ENCODE peak calls at places on chromosome 1, in nine cellular contexts. One of them, this sample, is unnamed.

GRCh38 chr1:215637041-215637573 is 70.0 kb downstream of the KCTD3 start:
- DNase-seq in immature natural killer cell: no peak
- DNase-seq in AG08396: peak; percentile 68
- DNase-seq in NCI-H1436: no peak
- DNase-seq in NCI-H446: peak; percentile 41
- DNase-seq in stimulated activated CD4-positive, alpha-beta T cell treated with anti-CD3 and anti-CD28 coated beads, Interleukin-12 subunit alpha, Interleukin-12 subunit beta, amount 100 ng/mL, for 48 hours: no peak
- DNase-seq in cortex of kidney: no peak
- DNase-seq in amniotic stem cell: peak; percentile 58
- DNase-seq in epithelial cell of proximal tubule: no peak
- DNase-seq in this sample: no peak

GRCh38 chr1:38046333-38046883 is at the start of gene POU3F1:
- DNase-seq in immature natural killer cell: no peak
- DNase-seq in AG08396: no peak
- DNase-seq in NCI-H1436: no peak
- DNase-seq in NCI-H446: no peak
- DNase-seq in stimulated activated CD4-positive, alpha-beta T cell treated with anti-CD3 and anti-CD28 coated beads, Interleukin-12 subunit alpha, Interleukin-12 subunit beta, amount 100 ng/mL, for 48 hours: no peak
- DNase-seq in cortex of kidney: no peak
- DNase-seq in amniotic stem cell: no peak
- DNase-seq in epithelial cell of proximal tubule: no peak
- DNase-seq in this sample: no peak

GRCh38 chr1:4585705-4586104 is 68.7 kb upstream of the AJAP1 start:
- DNase-seq in immature natural killer cell: no peak
- DNase-seq in AG08396: no peak
- DNase-seq in NCI-H1436: no peak
- DNase-seq in NCI-H446: no peak
- DNase-seq in stimulated activated CD4-positive, alpha-beta T cell treated with anti-CD3 and anti-CD28 coated beads, Interleukin-12 subunit alpha, Interleukin-12 subunit beta, amount 100 ng/mL, for 48 hours: no peak
- DNase-seq in cortex of kidney: no peak
- DNase-seq in amniotic stem cell: no peak
- DNase-seq in epithelial cell of proximal tubule: no peak
- DNase-seq in this sample: no peak

GRCh38 chr1:60034999-60035398 is 38.6 kb downstream of the C1orf87 start:
- DNase-seq in immature natural killer cell: no peak
- DNase-seq in AG08396: no peak
- DNase-seq in NCI-H1436: no peak
- DNase-seq in NCI-H446: no peak
- DNase-seq in stimulated activated CD4-positive, alpha-beta T cell treated with anti-CD3 and anti-CD28 coated beads, Interleukin-12 subunit alpha, Interleukin-12 subunit beta, amount 100 ng/mL, for 48 hours: no peak
- DNase-seq in cortex of kidney: no peak
- DNase-seq in amniotic stem cell: no peak
- DNase-seq in epithelial cell of proximal tubule: no peak
- DNase-seq in this sample: no peak

GRCh38 chr1:201737350-201738060 is 91.5 kb upstream of the IPO9 start:
- DNase-seq in immature natural killer cell: no peak
- DNase-seq in AG08396: peak; percentile 84
- DNase-seq in NCI-H1436: no peak
- DNase-seq in NCI-H446: peak; percentile 22
- DNase-seq in stimulated activated CD4-positive, alpha-beta T cell treated with anti-CD3 and anti-CD28 coated beads, Interleukin-12 subunit alpha, Interleukin-12 subunit beta, amount 100 ng/mL, for 48 hours: no peak
- DNase-seq in cortex of kidney: no peak
- DNase-seq in amniotic stem cell: peak; percentile 26
- DNase-seq in epithelial cell of proximal tubule: no peak
- DNase-seq in this sample: no peak

GRCh38 chr1:108824051-108824450 is 32.8 kb downstream of the AKNAD1 start:
- DNase-seq in immature natural killer cell: no peak
- DNase-seq in AG08396: no peak
- DNase-seq in NCI-H1436: no peak
- DNase-seq in NCI-H446: no peak
- DNase-seq in stimulated activated CD4-positive, alpha-beta T cell treated with anti-CD3 and anti-CD28 coated beads, Interleukin-12 subunit alpha, Interleukin-12 subunit beta, amount 100 ng/mL, for 48 hours: no peak
- DNase-seq in cortex of kidney: no peak
- DNase-seq in amniotic stem cell: no peak
- DNase-seq in epithelial cell of proximal tubule: no peak
- DNase-seq in this sample: no peak

GRCh38 chr1:166080965-166081870 is 85.6 kb downstream of the FAM78B start:
- DNase-seq in immature natural killer cell: no peak
- DNase-seq in AG08396: no peak
- DNase-seq in NCI-H1436: no peak
- DNase-seq in NCI-H446: no peak
- DNase-seq in stimulated activated CD4-positive, alpha-beta T cell treated with anti-CD3 and anti-CD28 coated beads, Interleukin-12 subunit alpha, Interleukin-12 subunit beta, amount 100 ng/mL, for 48 hours: no peak
- DNase-seq in cortex of kidney: no peak
- DNase-seq in amniotic stem cell: no peak
- DNase-seq in epithelial cell of proximal tubule: no peak
- DNase-seq in this sample: no peak

GRCh38 chr1:47367651-47368050 is 34.1 kb downstream of the CMPK1 start:
- DNase-seq in immature natural killer cell: no peak
- DNase-seq in AG08396: no peak
- DNase-seq in NCI-H1436: no peak
- DNase-seq in NCI-H446: no peak
- DNase-seq in stimulated activated CD4-positive, alpha-beta T cell treated with anti-CD3 and anti-CD28 coated beads, Interleukin-12 subunit alpha, Interleukin-12 subunit beta, amount 100 ng/mL, for 48 hours: no peak
- DNase-seq in cortex of kidney: no peak
- DNase-seq in amniotic stem cell: no peak
- DNase-seq in epithelial cell of proximal tubule: no peak
- DNase-seq in this sample: no peak

GRCh38 chr1:228397454-228397786 is 9.2 kb downstream of the TRIM11 start:
- DNase-seq in immature natural killer cell: no peak
- DNase-seq in AG08396: no peak
- DNase-seq in NCI-H1436: no peak
- DNase-seq in NCI-H446: no peak
- DNase-seq in stimulated activated CD4-positive, alpha-beta T cell treated with anti-CD3 and anti-CD28 coated beads, Interleukin-12 subunit alpha, Interleukin-12 subunit beta, amount 100 ng/mL, for 48 hours: no peak
- DNase-seq in cortex of kidney: no peak
- DNase-seq in amniotic stem cell: no peak
- DNase-seq in epithelial cell of proximal tubule: no peak
- DNase-seq in this sample: no peak

GRCh38 chr1:205335692-205336091 is 14.1 kb upstream of the NUAK2 start:
- DNase-seq in immature natural killer cell: peak; percentile 66
- DNase-seq in AG08396: peak; percentile 86
- DNase-seq in NCI-H1436: peak; percentile 93
- DNase-seq in NCI-H446: peak; percentile 84
- DNase-seq in stimulated activated CD4-positive, alpha-beta T cell treated with anti-CD3 and anti-CD28 coated beads, Interleukin-12 subunit alpha, Interleukin-12 subunit beta, amount 100 ng/mL, for 48 hours: peak; percentile 78
- DNase-seq in cortex of kidney: no peak
- DNase-seq in amniotic stem cell: no peak
- DNase-seq in epithelial cell of proximal tubule: no peak
- DNase-seq in this sample: peak; percentile 69

GRCh38 chr1:76835203-76835602 is 32.1 kb upstream of the ST6GALNAC5 start:
- DNase-seq in immature natural killer cell: no peak
- DNase-seq in AG08396: no peak
- DNase-seq in NCI-H1436: no peak
- DNase-seq in NCI-H446: no peak
- DNase-seq in stimulated activated CD4-positive, alpha-beta T cell treated with anti-CD3 and anti-CD28 coated beads, Interleukin-12 subunit alpha, Interleukin-12 subunit beta, amount 100 ng/mL, for 48 hours: no peak
- DNase-seq in cortex of kidney: no peak
- DNase-seq in amniotic stem cell: no peak
- DNase-seq in epithelial cell of proximal tubule: peak; percentile 6
- DNase-seq in this sample: no peak

This sample was measured in NCI-H2081.